ENCODE peak calls at places on chromosome 3, in seven cellular contexts. Q is HTR-8/SVneo; E is activated B cell treated with CpG ODN at 0.5 μM for 24 hours; I is prostate gland; L is transverse colon; J is stimulated activated CD4-positive, alpha-beta T cell treated with anti-CD3 and anti-CD28 coated beads, Interleukin-4, amount 100 ng/mL, for 48 hours; X is CD8-positive, alpha-beta T cell. B is an unnamed sample.

GRCh38 chr3:167723872-167724271 is 10.8 kb downstream of the PDCD10 start:
- DNase-seq in Q (no peak), E (no peak), I (no peak), L (no peak), J (no peak), X (no peak), B (no peak)

GRCh38 chr3:40524222-40524570 is 564 bp upstream of the ZNF621 start:
- DNase-seq in Q (no peak), E (no peak), I (no peak), L (no peak), J (no peak), X (no peak), B (no peak)

GRCh38 chr3:116034071-116034470 is 410.8 kb downstream of the GAP43 start:
- DNase-seq in Q (no peak), E (no peak), I (no peak), L (no peak), J (no peak), X (no peak), B (no peak)

GRCh38 chr3:53502737-53503136 is 8.3 kb downstream of the CACNA1D start:
- DNase-seq in Q (no peak), E (no peak), I (no peak), L (no peak), J (no peak), X (no peak), B (no peak)

GRCh38 chr3:144031938-144032337 is 60.3 kb downstream of the DIPK2A start:
- DNase-seq in Q (no peak), E (no peak), I (peak), L (peak), J (no peak), X (no peak), B (no peak)

GRCh38 chr3:186990878-186991308 is 60.6 kb downstream of the ST6GAL1 start:
- DNase-seq in Q (no peak), E (no peak), I (peak), L (no peak), J (no peak), X (no peak), B (no peak)

GRCh38 chr3:153624310-153625030 is 462.4 kb downstream of the RAP2B start:
- DNase-seq in Q (no peak), E (no peak), I (no peak), L (no peak), J (no peak), X (peak), B (no peak)

GRCh38 chr3:128382221-128382807 is 84.4 kb downstream of the DNAJB8 start:
- DNase-seq in Q (no peak), E (no peak), I (peak), L (peak), J (no peak), X (no peak), B (no peak)

GRCh38 chr3:65819896-65820295 is 218.8 kb downstream of the MAGI1 start:
- DNase-seq in Q (no peak), E (no peak), I (no peak), L (no peak), J (no peak), X (no peak), B (no peak)

GRCh38 chr3:98557324-98558010 is 25.7 kb downstream of the GPR15 start:
- DNase-seq in Q (no peak), E (no peak), I (no peak), L (no peak), J (no peak), X (no peak), B (no peak)

GRCh38 chr3:107990926-107991325 is 99.9 kb downstream of the CD47 start:
- DNase-seq in Q (no peak), E (no peak), I (no peak), L (no peak), J (no peak), X (no peak), B (no peak)

GRCh38 chr3:139187648-139188047 is 143.0 kb upstream of the PRR23C start:
- DNase-seq in Q (no peak), E (no peak), I (no peak), L (no peak), J (no peak), X (no peak), B (no peak)

GRCh38 chr3:125431391-125431790 is 56.3 kb upstream of the ZNF148 start:
- DNase-seq in Q (no peak), E (no peak), I (no peak), L (no peak), J (no peak), X (no peak), B (no peak)

GRCh38 chr3:30681276-30682211 is 75.1 kb downstream of the TGFBR2 start:
- DNase-seq in Q (no peak), E (no peak), I (no peak), L (no peak), J (no peak), X (no peak), B (no peak)

GRCh38 chr3:134543113-134543512 is 57.3 kb downstream of the CEP63 start:
- DNase-seq in Q (no peak), E (no peak), I (no peak), L (no peak), J (no peak), X (no peak), B (no peak)

GRCh38 chr3:171648079-171648478 is 162.2 kb downstream of the PLD1 start:
- DNase-seq in Q (no peak), E (no peak), I (no peak), L (no peak), J (no peak), X (no peak), B (no peak)

GRCh38 chr3:42539871-42540714 is 37.6 kb downstream of the VIPR1 start:
- DNase-seq in Q (peak), E (peak), I (peak), L (peak), J (peak), X (peak), B (peak)

GRCh38 chr3:103813955-103814354 is 1379.1 kb downstream of the ZPLD1 start:
- DNase-seq in Q (no peak), E (no peak), I (no peak), L (no peak), J (no peak), X (no peak), B (no peak)

GRCh38 chr3:29022976-29023375 is 257.9 kb upstream of the RBMS3 start:
- DNase-seq in Q (no peak), E (no peak), I (no peak), L (no peak), J (no peak), X (no peak), B (no peak)

GRCh38 chr3:108437439-108437838 is 73.0 kb downstream of the MYH15 start:
- DNase-seq in Q (no peak), E (no peak), I (peak), L (peak), J (no peak), X (no peak), B (peak)